ENCODE peak calls at places on chromosomes 11 and 22, in five cellular contexts. N is A549, M is cardiac muscle cell, S is lower leg skin, G is mucosa of descending colon. F is an unnamed sample.

GRCh38 chr11:118437046-118437735 is 899 bp downstream of the KMT2A start:
- DNase-seq in N (peak), M (peak), S (peak), G (peak), F (no peak)

GRCh38 chr11:75346912-75347647 is 4.4 kb downstream of the ARRB1 start:
- DNase-seq in N (no peak), M (peak), S (no peak), G (no peak), F (no peak)

GRCh38 chr11:112173152-112173551 is 2.2 kb upstream of the BCO2 start:
- DNase-seq in N (no peak), M (peak), S (no peak), G (no peak), F (no peak)

GRCh38 chr22:36383110-36383581 is 4.6 kb downstream of the MYH9 start:
- DNase-seq in N (no peak), M (peak), S (no peak), G (peak), F (peak)

GRCh38 chr11:44548032-44548695 is 17.3 kb upstream of the CD82 start:
- DNase-seq in N (no peak), M (no peak), S (no peak), G (no peak), F (no peak)

GRCh38 chr11:62324738-62325556 is 12.3 kb upstream of the ASRGL1 start:
- DNase-seq in N (peak), M (peak), S (no peak), G (no peak), F (no peak)

GRCh38 chr11:76239483-76240142 is 33.3 kb upstream of the WNT11 start:
- DNase-seq in N (no peak), M (no peak), S (no peak), G (no peak), F (no peak)

GRCh38 chr11:134074346-134074745 is 5.5 kb downstream of the JAM3 start:
- DNase-seq in N (no peak), M (peak), S (no peak), G (no peak), F (no peak)

GRCh38 chr22:19631899-19632670 is 82.2 kb upstream of the SEPTIN5 start:
- DNase-seq in N (peak), M (peak), S (peak), G (no peak), F (no peak)

GRCh38 chr22:38870791-38871359 is 1.1 kb downstream of the CBX6 start:
- DNase-seq in N (no peak), M (no peak), S (peak), G (no peak), F (no peak)

GRCh38 chr11:118870396-118871343 is 13.0 kb upstream of the CXCR5 start:
- DNase-seq in N (no peak), M (peak), S (no peak), G (no peak), F (peak)

GRCh38 chr11:115530752-115531151 is 26.5 kb upstream of the CADM1 start:
- DNase-seq in N (peak), M (no peak), S (no peak), G (no peak), F (no peak)

GRCh38 chr22:18110944-18111758 is 542 bp downstream of the TUBA8 start:
- DNase-seq in N (no peak), M (no peak), S (no peak), G (no peak), F (no peak)

GRCh38 chr11:83249972-83250593 is 36.1 kb downstream of the CCDC90B start:
- DNase-seq in N (peak), M (peak), S (no peak), G (peak), F (no peak)

GRCh38 chr11:94018721-94019120 is 2.4 kb upstream of the HEPHL1 start:
- DNase-seq in N (no peak), M (no peak), S (no peak), G (no peak), F (no peak)

GRCh38 chr22:37428649-37429586 is 1.6 kb upstream of the ELFN2 start:
- DNase-seq in N (peak), M (peak), S (no peak), G (peak), F (no peak)

GRCh38 chr11:35484435-35484834 is 41.0 kb downstream of the PAMR1 start:
- DNase-seq in N (no peak), M (peak), S (no peak), G (no peak), F (no peak)

GRCh38 chr11:60953781-60954180 is 1.8 kb upstream of the SLC15A3 start:
- DNase-seq in N (no peak), M (no peak), S (no peak), G (no peak), F (no peak)

GRCh38 chr11:132844956-132845355 is 687.3 kb downstream of the OPCML start:
- DNase-seq in N (no peak), M (peak), S (peak), G (no peak), F (no peak)

GRCh38 chr11:69394234-69394891 is 87.1 kb upstream of the LINC01488 start:
- DNase-seq in N (no peak), M (no peak), S (no peak), G (no peak), F (no peak)

GRCh38 chr22:24433868-24434471 is 6.6 kb downstream of the ADORA2A start:
- DNase-seq in N (no peak), M (no peak), S (no peak), G (no peak), F (peak)

GRCh38 chr11:61041755-61042518 is 60.4 kb upstream of the CD5 start:
- DNase-seq in N (peak), M (peak), S (no peak), G (peak), F (no peak)

GRCh38 chr11:19664896-19665548 is 47.6 kb upstream of the NAV2 start:
- DNase-seq in N (no peak), M (peak), S (no peak), G (no peak), F (no peak)

GRCh38 chr11:26297179-26297970 is 34.6 kb upstream of the ANO3 start:
- DNase-seq in N (peak), M (peak), S (no peak), G (peak), F (peak)

GRCh38 chr11:34302046-34302921 is 55.5 kb downstream of the ABTB2 start:
- DNase-seq in N (no peak), M (peak), S (no peak), G (no peak), F (peak)

GRCh38 chr22:38203855-38204497 is 2.2 kb downstream of the MAFF start:
- DNase-seq in N (no peak), M (no peak), S (no peak), G (no peak), F (no peak)

GRCh38 chr22:36386900-36387663 is 685 bp downstream of the MYH9 start:
- DNase-seq in N (no peak), M (no peak), S (peak), G (peak), F (no peak)

GRCh38 chr11:17259519-17259918 is 17.0 kb upstream of the NUCB2 start:
- DNase-seq in N (no peak), M (no peak), S (no peak), G (no peak), F (no peak)

GRCh38 chr22:29073618-29074275 is 912 bp downstream of the KREMEN1 start:
- DNase-seq in N (no peak), M (peak), S (peak), G (peak), F (no peak)

GRCh38 chr11:16925495-16926065 is 88.6 kb downstream of the PLEKHA7 start:
- DNase-seq in N (peak), M (peak), S (no peak), G (peak), F (no peak)

GRCh38 chr22:36425977-36426523 is 38.3 kb upstream of the MYH9 start:
- DNase-seq in N (peak), M (peak), S (no peak), G (no peak), F (no peak)

GRCh38 chr11:105723269-105723668 is 113.4 kb downstream of the GRIA4 start:
- DNase-seq in N (no peak), M (no peak), S (no peak), G (no peak), F (no peak)

GRCh38 chr22:19958083-19959042 is 16.7 kb upstream of the TXNRD2 start:
- DNase-seq in N (no peak), M (peak), S (no peak), G (no peak), F (no peak)

GRCh38 chr11:68012843-68013610 is 2.9 kb downstream of the ALDH3B1 start:
- DNase-seq in N (peak), M (peak), S (no peak), G (no peak), F (peak)

GRCh38 chr22:24498826-24499225 is 3.7 kb downstream of the UPB1 start:
- DNase-seq in N (no peak), M (no peak), S (no peak), G (no peak), F (no peak)

GRCh38 chr11:78398715-78399114 is 18.9 kb downstream of the GAB2 start:
- DNase-seq in N (no peak), M (no peak), S (no peak), G (no peak), F (no peak)

GRCh38 chr22:37894939-37895670 is 11.0 kb upstream of the MICALL1 start:
- DNase-seq in N (no peak), M (no peak), S (no peak), G (no peak), F (no peak)

GRCh38 chr22:43622886-43623285 is 189.2 kb downstream of the EFCAB6 start:
- DNase-seq in N (no peak), M (no peak), S (no peak), G (no peak), F (no peak)

DNA sequence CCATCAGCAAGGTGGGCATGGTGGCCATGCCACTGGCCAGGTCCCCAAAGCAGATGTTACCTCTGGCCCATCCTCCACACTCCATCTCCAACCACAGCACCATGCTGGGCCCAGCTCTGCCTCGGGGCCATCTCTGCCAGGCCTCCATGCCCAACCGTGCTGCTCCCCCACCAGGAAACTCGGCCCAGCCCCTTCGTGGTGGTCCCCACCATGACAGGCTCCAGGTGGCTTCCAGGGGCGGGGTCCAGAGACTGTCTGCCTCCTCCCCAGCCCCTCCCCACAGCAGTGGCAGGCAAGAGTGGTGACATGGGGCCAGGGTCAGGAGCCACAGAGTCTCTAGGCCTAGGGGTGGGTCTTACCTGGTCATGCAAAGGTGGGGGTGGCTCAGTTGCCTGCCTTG is 27.3 kb downstream of the OR10D3 start:
- DNase-seq in N (no peak), M (no peak), S (no peak), G (no peak), F (no peak)
- TF ChIP-seq CTCF in N (no peak), M (no peak), S (no peak), G (no peak), F (no peak)

GRCh38 chr11:110715541-110715940 is 3.3 kb upstream of the ARHGAP20 start:
- DNase-seq in N (no peak), M (peak), S (no peak), G (no peak), F (no peak)

GRCh38 chr11:110711776-110712642 is at the start of gene ARHGAP20:
- DNase-seq in N (peak), M (peak), S (peak), G (peak), F (no peak)

GRCh38 chr11:110711448-110711775 is 825 bp downstream of the ARHGAP20 start:
- DNase-seq in N (no peak), M (no peak), S (no peak), G (no peak), F (no peak)

GRCh38 chr11:110712643-110713468 is 619 bp upstream of the ARHGAP20 start:
- DNase-seq in N (no peak), M (peak), S (no peak), G (peak), F (no peak)

DNA sequence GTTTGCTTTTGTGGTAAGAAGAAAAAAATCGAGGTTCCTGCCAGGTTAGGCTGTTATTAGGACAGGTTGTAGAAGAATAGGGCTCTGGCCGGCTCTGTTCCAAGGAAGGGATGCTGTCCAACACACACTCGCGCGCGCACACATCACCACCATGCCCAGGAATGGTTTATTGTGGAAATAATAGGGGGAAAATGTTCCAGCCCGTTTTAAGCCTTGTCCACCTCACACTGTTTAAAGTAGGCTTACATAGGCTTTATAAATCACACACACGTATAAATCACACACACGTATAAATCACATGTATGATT is 1.2 kb upstream of the ARHGAP20 start:
- DNase-seq in N (no peak), M (no peak), S (no peak), G (no peak), F (no peak)
- H3K4me3 ChIP-seq in N (no peak), M (no peak), S (no peak), G (no peak), F (no peak)

GRCh38 chr11:110463153-110463552 is 33.4 kb downstream of the FDX1 start:
- DNase-seq in N (peak), M (peak), S (no peak), G (peak), F (no peak)
- TF ChIP-seq CTCF in N (peak), M (peak), S (no peak), G (peak), F (peak)

DNA sequence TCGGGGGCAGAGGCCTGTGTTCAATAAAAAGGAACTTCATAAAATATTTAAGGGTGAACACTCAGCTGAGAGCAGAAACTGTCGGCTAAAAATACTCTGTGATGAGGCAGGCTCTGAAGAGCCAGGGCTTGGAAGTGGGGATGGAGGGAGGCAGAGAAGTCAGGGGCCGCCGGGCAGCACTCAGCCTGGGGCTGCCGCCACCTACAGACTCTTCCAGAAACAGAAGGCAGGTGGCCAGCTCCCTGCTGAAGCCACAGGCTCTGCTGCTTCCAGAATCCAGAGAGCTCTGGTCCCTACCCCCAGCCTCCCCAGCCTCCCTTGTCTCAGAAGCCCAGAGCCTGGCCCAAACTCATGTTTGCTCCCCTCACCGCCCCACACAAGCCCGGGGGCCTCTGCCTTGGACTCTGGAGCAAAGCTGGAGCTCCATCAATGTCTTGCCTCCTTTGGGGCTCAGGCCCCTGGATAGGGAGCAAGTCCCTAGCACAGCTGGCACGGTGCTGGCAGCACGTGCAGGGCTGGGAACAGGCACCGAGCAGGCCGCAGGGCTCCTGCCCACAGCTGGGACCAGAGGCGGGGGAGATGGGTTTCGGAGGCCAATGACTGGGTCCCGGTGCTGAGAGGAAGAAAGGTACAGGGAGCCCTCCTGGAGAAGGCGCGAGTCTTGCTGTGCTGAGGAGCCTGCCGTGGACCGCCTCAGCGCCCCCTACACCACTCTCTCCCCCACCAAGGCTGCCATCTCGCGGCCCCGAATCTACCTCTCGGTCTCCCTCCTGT is 8.2 kb downstream of the LRFN4 start:
- DNase-seq in N (no peak), M (no peak), S (no peak), G (no peak), F (no peak)
- H3K4me3 ChIP-seq in N (no peak), M (no peak), S (no peak), G (no peak), F (no peak)

DNA sequence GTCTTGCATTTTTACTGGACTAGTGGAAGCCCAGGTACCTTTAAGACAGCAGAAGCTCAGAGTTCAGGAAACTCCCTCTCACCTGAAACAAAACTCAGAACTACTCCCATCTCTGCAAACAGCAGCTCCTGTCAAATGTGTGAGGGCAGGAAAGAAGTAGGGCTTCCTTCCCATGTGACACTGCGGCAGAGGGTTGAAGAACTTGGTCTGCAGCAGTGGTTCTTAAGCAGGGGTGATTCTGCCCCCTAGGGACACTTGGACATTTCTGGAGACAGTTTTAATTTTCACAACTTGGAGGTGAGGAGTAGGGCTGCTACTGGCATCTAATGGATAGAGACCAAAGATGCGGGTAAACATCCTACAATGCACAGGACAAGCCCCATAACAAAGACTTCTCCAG is 63.4 kb downstream of the RCN1 start:
- DNase-seq in N (peak), M (peak), S (no peak), G (no peak), F (no peak)
- TF ChIP-seq CTCF in N (no peak), M (peak), S (no peak), G (no peak), F (peak)

DNA sequence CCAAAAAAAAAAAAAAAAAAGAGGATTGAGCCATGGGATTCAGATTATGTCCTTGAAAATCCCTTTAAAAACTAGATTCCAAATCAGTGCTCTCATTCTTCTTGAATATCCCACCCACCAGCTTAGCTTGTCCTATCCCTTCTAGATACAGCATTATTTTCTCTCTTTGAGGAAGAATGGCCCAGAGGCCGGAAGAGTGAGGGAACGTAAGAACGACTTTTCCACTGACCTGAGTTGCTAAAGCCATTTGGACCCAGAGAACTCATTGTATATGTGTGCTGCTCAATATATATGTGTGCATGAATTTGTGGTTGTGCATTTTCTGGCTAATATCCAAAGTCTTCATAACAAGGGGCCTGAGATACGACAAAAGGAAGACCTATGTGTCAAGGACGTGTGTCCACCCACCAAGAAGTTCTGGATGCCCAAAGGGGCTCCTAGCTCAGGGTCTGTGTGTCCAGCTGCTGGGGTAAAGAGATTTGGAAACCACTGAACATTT is 35.0 kb upstream of the CREB3L1 start:
- DNase-seq in N (no peak), M (no peak), S (no peak), G (no peak), F (no peak)
- H3K4me3 ChIP-seq in N (peak), M (peak), S (no peak), G (no peak), F (peak)

GRCh38 chr11:8309862-8310261 is 46.2 kb upstream of the LMO1 start:
- DNase-seq in N (peak), M (no peak), S (no peak), G (no peak), F (no peak)
- TF ChIP-seq CTCF in N (no peak), M (no peak), S (no peak), G (no peak), F (peak)

GRCh38 chr11:123238297-123238696 is 43.2 kb upstream of the CLMP start:
- DNase-seq in N (no peak), M (peak), S (peak), G (no peak), F (no peak)

GRCh38 chr11:123235687-123236261 is 40.7 kb upstream of the CLMP start:
- DNase-seq in N (no peak), M (peak), S (peak), G (no peak), F (no peak)

GRCh38 chr11:123233280-123233977 is 38.4 kb upstream of the CLMP start:
- DNase-seq in N (no peak), M (no peak), S (no peak), G (no peak), F (no peak)

GRCh38 chr11:123233978-123234340 is 38.9 kb upstream of the CLMP start:
- DNase-seq in N (no peak), M (no peak), S (no peak), G (no peak), F (no peak)

DNA sequence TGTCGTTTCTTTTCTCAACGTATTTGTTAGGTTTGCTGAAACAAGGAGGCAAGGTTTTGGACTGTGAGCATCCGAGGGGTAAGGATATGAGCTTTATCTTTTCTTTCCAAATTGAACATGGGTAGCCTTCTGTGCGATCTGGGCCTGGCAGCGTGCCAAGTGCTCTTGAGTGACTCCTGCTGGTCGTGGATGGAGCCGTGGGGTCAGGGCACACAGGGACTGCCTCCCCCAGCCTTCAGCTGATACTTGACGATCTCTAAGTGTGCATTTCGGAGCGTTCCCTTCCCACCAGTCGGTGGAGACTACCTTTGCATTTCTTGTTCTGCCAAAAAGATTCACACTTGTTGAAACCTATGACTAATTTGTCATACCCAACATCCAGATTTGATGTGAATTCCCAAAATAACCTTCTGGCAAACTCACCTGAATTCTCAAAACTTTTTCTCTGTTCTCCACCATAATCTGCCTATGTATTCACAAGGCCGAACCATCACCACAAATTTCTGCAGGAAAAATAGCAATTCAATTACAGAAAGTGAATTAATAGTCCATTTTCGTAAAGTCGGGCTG is 40.2 kb upstream of the CLMP start:
- DNase-seq in N (peak), M (peak), S (peak), G (peak), F (no peak)
- H3K4me3 ChIP-seq in N (no peak), M (no peak), S (no peak), G (no peak), F (no peak)

GRCh38 chr22:26937213-26937612 is 279.8 kb downstream of the MIAT start:
- DNase-seq in N (no peak), M (no peak), S (no peak), G (no peak), F (no peak)
- TF ChIP-seq CTCF in N (no peak), M (no peak), S (no peak), G (no peak), F (peak)